ENCODE peak calls at places on chromosomes 12 and 14, in four cellular contexts. W is HEK293T, N is K562, Z is GM12878. B is an unnamed sample.

GRCh38 chr14:102927878-102928411 is 5.5 kb downstream of the AMN start:
- DNase-seq in W (no peak), N (no peak), Z (no peak), B (no peak)

GRCh38 chr14:99732436-99733220 is 48.5 kb downstream of the CYP46A1 start:
- DNase-seq in W (no peak), N (no peak), Z (no peak), B (no peak)

GRCh38 chr12:89349814-89350213 is 2.5 kb downstream of the DUSP6 start:
- DNase-seq in W (no peak), N (no peak), Z (no peak), B (no peak)

GRCh38 chr14:23663127-23663526 is 27.0 kb downstream of the DHRS2 start:
- DNase-seq in W (no peak), N (no peak), Z (no peak), B (no peak)

GRCh38 chr12:19404232-19404880 is 34.9 kb upstream of the AEBP2 start:
- DNase-seq in W (no peak), N (no peak), Z (no peak), B (no peak)

GRCh38 chr12:19507823-19508222 is 68.5 kb downstream of the AEBP2 start:
- DNase-seq in W (no peak), N (no peak), Z (no peak), B (no peak)

GRCh38 chr14:64673748-64674147 is 30.5 kb upstream of the PLEKHG3 start:
- DNase-seq in W (no peak), N (no peak), Z (peak), B (no peak)

GRCh38 chr12:26287666-26288408 is 92.5 kb downstream of the SSPN start:
- DNase-seq in W (no peak), N (no peak), Z (no peak), B (no peak)

GRCh38 chr12:12443482-12443881 is 86.6 kb downstream of the BORCS5 start:
- DNase-seq in W (no peak), N (no peak), Z (no peak), B (no peak)

GRCh38 chr12:113747048-113747447 is 219.1 kb downstream of the RBM19 start:
- DNase-seq in W (peak), N (peak), Z (no peak), B (no peak)

GRCh38 chr12:132873724-132874123 is 13.7 kb downstream of the CHFR start:
- DNase-seq in W (no peak), N (no peak), Z (no peak), B (no peak)

GRCh38 chr14:89921896-89922548 is 32.5 kb downstream of the EFCAB11 start:
- DNase-seq in W (no peak), N (no peak), Z (no peak), B (no peak)

GRCh38 chr12:105783983-105784947 is 354.5 kb downstream of the NUAK1 start:
- DNase-seq in W (no peak), N (no peak), Z (peak), B (no peak)

GRCh38 chr14:52835122-52835903 is 43.9 kb upstream of the GNPNAT1 start:
- DNase-seq in W (peak), N (no peak), Z (no peak), B (no peak)

GRCh38 chr12:109387425-109388166 is 39.9 kb downstream of the MYO1H start:
- DNase-seq in W (peak), N (peak), Z (no peak), B (peak)

GRCh38 chr12:77120156-77120555 is 54.8 kb upstream of the E2F7 start:
- DNase-seq in W (no peak), N (no peak), Z (no peak), B (no peak)

GRCh38 chr12:5201554-5202243 is 158.0 kb downstream of the KCNA5 start:
- DNase-seq in W (no peak), N (peak), Z (no peak), B (no peak)

GRCh38 chr14:74169906-74170305 is 69.3 kb upstream of the VSX2 start:
- DNase-seq in W (no peak), N (no peak), Z (no peak), B (no peak)

GRCh38 chr12:2783936-2784600 is 10.7 kb upstream of the FKBP4 start:
- DNase-seq in W (peak), N (peak), Z (no peak), B (peak)

GRCh38 chr12:102963796-102964195 is 6.3 kb downstream of the ASCL1 start:
- DNase-seq in W (no peak), N (no peak), Z (no peak), B (no peak)

GRCh38 chr12:5945071-5946008 is at the start of gene ANO2:
- DNase-seq in W (peak), N (no peak), Z (no peak), B (no peak)

GRCh38 chr12:2311001-2311778 is 258.4 kb downstream of the CACNA1C start:
- DNase-seq in W (no peak), N (no peak), Z (no peak), B (no peak)

GRCh38 chr14:54813081-54813480 is 89.5 kb downstream of the GCH1 start:
- DNase-seq in W (no peak), N (no peak), Z (no peak), B (no peak)

GRCh38 chr12:107320929-107321618 is 227.7 kb upstream of the CRY1 start:
- DNase-seq in W (no peak), N (no peak), Z (no peak), B (no peak)

DNA sequence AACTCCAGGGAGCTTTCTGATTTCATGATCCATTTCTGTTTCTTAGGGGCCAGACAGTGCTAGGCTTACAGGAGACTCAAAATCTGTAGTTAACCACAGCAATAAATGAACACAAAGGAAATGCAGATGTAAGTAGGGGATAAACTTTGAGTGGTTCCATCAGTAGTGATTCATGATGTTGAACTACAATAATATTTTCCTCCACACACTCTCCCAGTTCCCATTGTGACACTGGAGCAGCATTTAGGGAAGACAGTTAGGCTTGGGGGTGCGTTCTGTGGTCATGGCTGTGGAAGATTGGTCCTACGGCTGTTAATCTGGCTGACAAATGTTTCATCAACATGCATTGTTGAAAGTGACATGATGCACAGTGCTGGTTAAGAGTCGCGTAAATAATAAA is 66.9 kb downstream of the HMGA2 start:
- DNase-seq in W (no peak), N (no peak), Z (no peak), B (no peak)
- TF ChIP-seq TARDBP in W (no peak), N (no peak), Z (no peak), B (no peak)

DNA sequence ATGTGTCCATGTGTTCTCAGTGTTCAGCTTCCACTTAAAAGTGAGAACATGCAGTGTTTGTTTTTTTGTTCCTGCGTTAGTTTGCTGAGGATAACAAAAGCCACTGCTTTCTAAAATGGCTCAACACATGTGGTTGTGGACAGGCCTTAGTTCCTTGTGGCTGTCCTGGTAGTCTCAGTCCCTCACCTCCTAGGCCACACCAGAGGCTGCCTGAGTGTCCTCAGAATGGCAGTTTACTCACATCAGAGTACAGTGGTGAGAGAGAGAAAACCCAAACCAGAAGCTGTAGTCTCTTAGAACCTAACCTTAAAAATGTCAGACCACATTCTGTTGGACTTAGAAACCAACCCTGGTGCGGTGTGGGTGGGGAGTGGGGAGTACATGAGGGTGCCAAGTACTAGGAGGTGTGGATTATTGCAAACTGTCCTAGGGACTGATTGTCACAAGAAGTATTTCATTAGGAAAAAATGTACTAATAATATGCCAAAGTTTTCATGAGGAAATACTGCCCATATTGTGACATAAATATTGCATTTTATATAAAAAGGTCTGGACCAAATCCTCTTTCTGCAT is 30.4 kb downstream of the NPAS3 start:
- DNase-seq in W (no peak), N (no peak), Z (no peak), B (no peak)
- TF ChIP-seq TARDBP in W (no peak), N (no peak), Z (no peak), B (no peak)

GRCh38 chr14:67984274-67984673 is 164.7 kb downstream of the RAD51B start:
- DNase-seq in W (no peak), N (no peak), Z (no peak), B (no peak)
- TF ChIP-seq TARDBP in W (no peak), N (no peak), Z (no peak), B (no peak)

DNA sequence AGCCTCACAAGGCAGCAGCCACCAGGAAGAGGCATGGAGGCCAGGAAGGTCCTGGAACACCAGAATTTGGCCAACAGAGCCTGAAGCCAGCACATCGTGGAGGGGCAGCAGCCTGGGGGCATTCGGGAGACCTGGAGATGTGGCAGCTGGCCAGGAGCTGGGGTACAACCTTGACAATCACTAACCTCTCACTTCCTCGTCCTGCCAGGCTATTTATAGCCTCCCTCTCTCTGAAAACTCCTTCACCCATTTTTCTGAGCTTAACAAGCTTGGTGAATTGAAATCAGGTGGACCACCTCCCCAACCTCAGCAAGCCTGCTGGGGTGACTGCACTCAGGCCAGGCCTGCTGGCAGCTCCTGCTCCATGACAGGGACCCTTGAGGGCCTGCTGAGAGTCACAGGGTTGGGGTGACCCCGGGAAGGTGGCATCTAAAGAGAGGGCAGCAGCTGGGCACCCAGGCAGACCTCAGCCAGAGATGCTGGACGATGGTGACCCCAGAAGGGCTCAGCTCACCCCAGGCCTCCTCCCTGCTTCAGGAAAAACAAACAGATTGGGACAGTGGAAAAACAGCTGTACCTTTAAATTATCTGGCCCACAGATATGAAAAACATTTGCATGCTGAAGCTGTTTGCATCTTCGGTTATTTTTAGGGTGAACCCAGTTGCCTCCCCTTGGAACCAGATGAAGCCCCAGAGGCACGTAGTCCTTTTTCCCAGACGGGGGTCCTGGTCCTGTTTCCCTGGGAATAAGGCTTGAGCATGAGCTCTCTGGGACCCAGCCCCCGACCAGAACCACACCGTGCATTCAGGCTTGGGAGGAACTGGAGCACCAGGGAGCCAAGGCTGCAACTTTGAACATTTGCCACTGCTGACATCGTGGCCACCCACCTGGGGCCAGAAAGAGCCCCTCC is 67.0 kb downstream of the PITPNM2 start:
- DNase-seq in W (no peak), N (no peak), Z (no peak), B (no peak)
- TF ChIP-seq TARDBP in W (no peak), N (no peak), Z (no peak), B (no peak)

GRCh38 chr14:100864206-100864605 is 38.3 kb downstream of the MEG3 start:
- DNase-seq in W (no peak), N (no peak), Z (no peak), B (no peak)

GRCh38 chr14:100865682-100866591 is 37.6 kb downstream of the RTL1 start:
- DNase-seq in W (no peak), N (peak), Z (no peak), B (no peak)

GRCh38 chr14:100862793-100863192 is 36.9 kb downstream of the MEG3 start:
- DNase-seq in W (no peak), N (no peak), Z (no peak), B (no peak)

GRCh38 chr14:100866666-100867630 is 36.6 kb downstream of the RTL1 start:
- DNase-seq in W (no peak), N (no peak), Z (no peak), B (no peak)

GRCh38 chr14:100864960-100865681 is 38.4 kb downstream of the RTL1 start:
- DNase-seq in W (no peak), N (no peak), Z (no peak), B (no peak)
- TF ChIP-seq TARDBP in W (no peak), N (no peak), Z (no peak), B (no peak)

GRCh38 chr12:65962921-65963883 is 138.9 kb downstream of the HMGA2 start:
- DNase-seq in W (peak), N (no peak), Z (no peak), B (no peak)
- TF ChIP-seq TARDBP in W (no peak), N (no peak), Z (no peak), B (no peak)

GRCh38 chr12:71744522-71745300 is 10.0 kb upstream of the RAB21 start:
- DNase-seq in W (no peak), N (no peak), Z (no peak), B (no peak)

GRCh38 chr12:71742998-71743397 is 11.7 kb upstream of the RAB21 start:
- DNase-seq in W (no peak), N (no peak), Z (no peak), B (no peak)

GRCh38 chr12:71748081-71748850 is 6.4 kb upstream of the RAB21 start:
- DNase-seq in W (no peak), N (no peak), Z (no peak), B (no peak)

GRCh38 chr12:71752887-71753286 is 1.8 kb upstream of the RAB21 start:
- DNase-seq in W (no peak), N (peak), Z (no peak), B (no peak)

GRCh38 chr12:71746983-71747611 is 7.6 kb upstream of the RAB21 start:
- DNase-seq in W (peak), N (no peak), Z (peak), B (peak)
- TF ChIP-seq TARDBP in W (no peak), N (no peak), Z (no peak), B (no peak)

B was measured in HepG2.